ENCODE peak calls at places on chromosomes 6 and 20, in eight cellular contexts. One of them, this sample, is unnamed.

GRCh38 chr6:11592289-11592906 is 54.8 kb downstream of the TMEM170B start:
- DNase-seq in GM10248: no peak
- DNase-seq in HCT116: no peak
- DNase-seq in foreskin fibroblast: peak
- DNase-seq in glutamatergic neuron: no peak
- DNase-seq in cardiac fibroblast: peak
- DNase-seq in breast epithelium: no peak
- DNase-seq in fibroblast of mammary gland: peak
- DNase-seq in this sample: no peak

GRCh38 chr20:17571153-17571527 is 1.3 kb downstream of the DSTN start:
- DNase-seq in glutamatergic neuron: no peak
- DNase-seq in breast epithelium: no peak
- DNase-seq in GM10248: peak
- DNase-seq in HCT116: no peak
- DNase-seq in foreskin fibroblast: peak
- DNase-seq in cardiac fibroblast: no peak
- DNase-seq in fibroblast of mammary gland: no peak
- DNase-seq in this sample: no peak

GRCh38 chr6:16273266-16273665 is 34.9 kb downstream of the GMPR start:
- DNase-seq in GM10248: no peak
- DNase-seq in cardiac fibroblast: peak
- DNase-seq in foreskin fibroblast: peak
- DNase-seq in breast epithelium: no peak
- DNase-seq in glutamatergic neuron: no peak
- DNase-seq in fibroblast of mammary gland: peak
- DNase-seq in HCT116: no peak
- DNase-seq in this sample: no peak

GRCh38 chr6:48611332-48611731 is 500.3 kb upstream of the PTCHD4 start:
- DNase-seq in fibroblast of mammary gland: peak
- DNase-seq in glutamatergic neuron: no peak
- DNase-seq in foreskin fibroblast: peak
- DNase-seq in GM10248: no peak
- DNase-seq in HCT116: no peak
- DNase-seq in cardiac fibroblast: peak
- DNase-seq in breast epithelium: no peak
- DNase-seq in this sample: no peak

GRCh38 chr6:147752686-147753418 is 244.4 kb downstream of the SAMD5 start:
- DNase-seq in glutamatergic neuron: no peak
- DNase-seq in GM10248: no peak
- DNase-seq in breast epithelium: no peak
- DNase-seq in cardiac fibroblast: no peak
- DNase-seq in foreskin fibroblast: no peak
- DNase-seq in HCT116: no peak
- DNase-seq in fibroblast of mammary gland: no peak
- DNase-seq in this sample: no peak

GRCh38 chr20:64027981-64028685 is 7.8 kb upstream of the C20orf204 start:
- DNase-seq in GM10248: no peak
- DNase-seq in fibroblast of mammary gland: no peak
- DNase-seq in breast epithelium: no peak
- DNase-seq in glutamatergic neuron: no peak
- DNase-seq in HCT116: no peak
- DNase-seq in cardiac fibroblast: no peak
- DNase-seq in foreskin fibroblast: no peak
- DNase-seq in this sample: no peak

GRCh38 chr6:142942238-142942637 is 2.7 kb downstream of the HIVEP2 start:
- DNase-seq in glutamatergic neuron: no peak
- DNase-seq in GM10248: no peak
- DNase-seq in foreskin fibroblast: no peak
- DNase-seq in cardiac fibroblast: no peak
- DNase-seq in breast epithelium: no peak
- DNase-seq in HCT116: no peak
- DNase-seq in fibroblast of mammary gland: no peak
- DNase-seq in this sample: no peak

GRCh38 chr20:31237763-31238162 is 19.7 kb upstream of the DEFB115 start:
- DNase-seq in GM10248: no peak
- DNase-seq in breast epithelium: no peak
- DNase-seq in glutamatergic neuron: no peak
- DNase-seq in fibroblast of mammary gland: no peak
- DNase-seq in foreskin fibroblast: no peak
- DNase-seq in cardiac fibroblast: no peak
- DNase-seq in HCT116: no peak
- DNase-seq in this sample: no peak

GRCh38 chr6:21997414-21998037 is 299.3 kb downstream of the PRL start:
- DNase-seq in foreskin fibroblast: no peak
- DNase-seq in glutamatergic neuron: no peak
- DNase-seq in breast epithelium: no peak
- DNase-seq in fibroblast of mammary gland: no peak
- DNase-seq in GM10248: no peak
- DNase-seq in cardiac fibroblast: no peak
- DNase-seq in HCT116: no peak
- DNase-seq in this sample: no peak

GRCh38 chr20:896626-897025 is 19.5 kb downstream of the ANGPT4 start:
- DNase-seq in fibroblast of mammary gland: no peak
- DNase-seq in foreskin fibroblast: no peak
- DNase-seq in glutamatergic neuron: no peak
- DNase-seq in breast epithelium: no peak
- DNase-seq in HCT116: no peak
- DNase-seq in GM10248: no peak
- DNase-seq in cardiac fibroblast: peak
- DNase-seq in this sample: no peak

GRCh38 chr6:27862396-27863061 is 49.7 kb downstream of the OR2B2 start:
- DNase-seq in HCT116: no peak
- DNase-seq in glutamatergic neuron: no peak
- DNase-seq in foreskin fibroblast: peak
- DNase-seq in cardiac fibroblast: peak
- DNase-seq in fibroblast of mammary gland: no peak
- DNase-seq in GM10248: no peak
- DNase-seq in breast epithelium: no peak
- DNase-seq in this sample: no peak

GRCh38 chr20:11158589-11158988 is 484.8 kb upstream of the JAG1 start:
- DNase-seq in fibroblast of mammary gland: no peak
- DNase-seq in HCT116: no peak
- DNase-seq in cardiac fibroblast: no peak
- DNase-seq in GM10248: no peak
- DNase-seq in breast epithelium: no peak
- DNase-seq in foreskin fibroblast: no peak
- DNase-seq in glutamatergic neuron: no peak
- DNase-seq in this sample: no peak

GRCh38 chr6:12483712-12484111 is 193.6 kb downstream of the EDN1 start:
- DNase-seq in glutamatergic neuron: no peak
- DNase-seq in cardiac fibroblast: peak
- DNase-seq in fibroblast of mammary gland: peak
- DNase-seq in GM10248: peak
- DNase-seq in foreskin fibroblast: peak
- DNase-seq in breast epithelium: no peak
- DNase-seq in HCT116: peak
- DNase-seq in this sample: no peak

GRCh38 chr20:50602432-50603088 is 88.8 kb downstream of the RIPOR3 start:
- DNase-seq in cardiac fibroblast: no peak
- DNase-seq in breast epithelium: no peak
- DNase-seq in GM10248: no peak
- DNase-seq in HCT116: no peak
- DNase-seq in foreskin fibroblast: no peak
- DNase-seq in glutamatergic neuron: no peak
- DNase-seq in fibroblast of mammary gland: no peak
- DNase-seq in this sample: no peak

GRCh38 chr6:160167547-160168391 is 46.2 kb downstream of the SLC22A1 start:
- DNase-seq in HCT116: no peak
- DNase-seq in glutamatergic neuron: no peak
- DNase-seq in foreskin fibroblast: no peak
- DNase-seq in breast epithelium: no peak
- DNase-seq in cardiac fibroblast: no peak
- DNase-seq in fibroblast of mammary gland: no peak
- DNase-seq in GM10248: no peak
- DNase-seq in this sample: no peak

GRCh38 chr6:490251-491037 is 98.9 kb downstream of the IRF4 start:
- DNase-seq in fibroblast of mammary gland: no peak
- DNase-seq in glutamatergic neuron: no peak
- DNase-seq in cardiac fibroblast: no peak
- DNase-seq in foreskin fibroblast: no peak
- DNase-seq in GM10248: peak
- DNase-seq in breast epithelium: no peak
- DNase-seq in HCT116: no peak
- DNase-seq in this sample: no peak

GRCh38 chr6:50699086-50699886 is 14.0 kb upstream of the TFAP2D start:
- DNase-seq in cardiac fibroblast: peak
- DNase-seq in HCT116: no peak
- DNase-seq in breast epithelium: no peak
- DNase-seq in foreskin fibroblast: no peak
- DNase-seq in fibroblast of mammary gland: peak
- DNase-seq in GM10248: no peak
- DNase-seq in glutamatergic neuron: no peak
- DNase-seq in this sample: no peak

GRCh38 chr6:149463781-149464180 is 21.0 kb downstream of the ZC3H12D start:
- DNase-seq in HCT116: no peak
- DNase-seq in fibroblast of mammary gland: no peak
- DNase-seq in glutamatergic neuron: no peak
- DNase-seq in cardiac fibroblast: no peak
- DNase-seq in GM10248: no peak
- DNase-seq in foreskin fibroblast: peak
- DNase-seq in breast epithelium: no peak
- DNase-seq in this sample: no peak

GRCh38 chr20:49268600-49269365 is 9.1 kb downstream of the ZNFX1 start:
- DNase-seq in glutamatergic neuron: no peak
- DNase-seq in HCT116: no peak
- DNase-seq in GM10248: no peak
- DNase-seq in foreskin fibroblast: peak
- DNase-seq in breast epithelium: no peak
- DNase-seq in cardiac fibroblast: peak
- DNase-seq in fibroblast of mammary gland: peak
- DNase-seq in this sample: no peak

GRCh38 chr6:75203721-75204120 is 2.1 kb downstream of the COL12A1 start:
- DNase-seq in cardiac fibroblast: peak
- DNase-seq in glutamatergic neuron: no peak
- DNase-seq in breast epithelium: no peak
- DNase-seq in HCT116: no peak
- DNase-seq in GM10248: no peak
- DNase-seq in foreskin fibroblast: peak
- DNase-seq in fibroblast of mammary gland: peak
- DNase-seq in this sample: no peak

GRCh38 chr6:75199856-75200255 is 6.0 kb downstream of the COL12A1 start:
- DNase-seq in glutamatergic neuron: no peak
- DNase-seq in foreskin fibroblast: no peak
- DNase-seq in breast epithelium: no peak
- DNase-seq in fibroblast of mammary gland: peak
- DNase-seq in cardiac fibroblast: peak
- DNase-seq in GM10248: no peak
- DNase-seq in HCT116: no peak
- DNase-seq in this sample: no peak

GRCh38 chr6:75201076-75201475 is 4.8 kb downstream of the COL12A1 start:
- DNase-seq in GM10248: no peak
- DNase-seq in cardiac fibroblast: peak
- DNase-seq in fibroblast of mammary gland: no peak
- DNase-seq in foreskin fibroblast: no peak
- DNase-seq in glutamatergic neuron: no peak
- DNase-seq in breast epithelium: no peak
- DNase-seq in HCT116: no peak
- DNase-seq in this sample: no peak

GRCh38 chr6:75202676-75203131 is 3.1 kb downstream of the COL12A1 start:
- DNase-seq in GM10248: no peak
- DNase-seq in fibroblast of mammary gland: peak
- DNase-seq in cardiac fibroblast: peak
- DNase-seq in HCT116: no peak
- DNase-seq in foreskin fibroblast: no peak
- DNase-seq in breast epithelium: no peak
- DNase-seq in glutamatergic neuron: no peak
- DNase-seq in this sample: no peak

GRCh38 chr6:75201901-75202672 is 3.8 kb downstream of the COL12A1 start:
- DNase-seq in cardiac fibroblast: peak
- DNase-seq in breast epithelium: no peak
- DNase-seq in GM10248: peak
- DNase-seq in fibroblast of mammary gland: peak
- DNase-seq in glutamatergic neuron: peak
- DNase-seq in foreskin fibroblast: no peak
- DNase-seq in HCT116: no peak
- DNase-seq in this sample: peak
- TF ChIP-seq CTCF in cardiac fibroblast: no peak
- TF ChIP-seq CTCF in breast epithelium: no peak
- TF ChIP-seq CTCF in GM10248: no peak
- TF ChIP-seq CTCF in fibroblast of mammary gland: no peak
- TF ChIP-seq CTCF in glutamatergic neuron: no peak
- TF ChIP-seq CTCF in foreskin fibroblast: no peak
- TF ChIP-seq CTCF in HCT116: peak
- TF ChIP-seq CTCF in this sample: no peak

GRCh38 chr6:111666812-111667211 is 61.1 kb upstream of the TRAF3IP2 start:
- DNase-seq in glutamatergic neuron: no peak
- DNase-seq in HCT116: no peak
- DNase-seq in breast epithelium: no peak
- DNase-seq in cardiac fibroblast: peak
- DNase-seq in fibroblast of mammary gland: peak
- DNase-seq in GM10248: no peak
- DNase-seq in foreskin fibroblast: peak
- DNase-seq in this sample: no peak
- TF ChIP-seq CTCF in glutamatergic neuron: no peak
- TF ChIP-seq CTCF in HCT116: no peak
- TF ChIP-seq CTCF in breast epithelium: no peak
- TF ChIP-seq CTCF in cardiac fibroblast: no peak
- TF ChIP-seq CTCF in fibroblast of mammary gland: no peak
- TF ChIP-seq CTCF in GM10248: no peak
- TF ChIP-seq CTCF in foreskin fibroblast: no peak
- TF ChIP-seq CTCF in this sample: no peak

DNA sequence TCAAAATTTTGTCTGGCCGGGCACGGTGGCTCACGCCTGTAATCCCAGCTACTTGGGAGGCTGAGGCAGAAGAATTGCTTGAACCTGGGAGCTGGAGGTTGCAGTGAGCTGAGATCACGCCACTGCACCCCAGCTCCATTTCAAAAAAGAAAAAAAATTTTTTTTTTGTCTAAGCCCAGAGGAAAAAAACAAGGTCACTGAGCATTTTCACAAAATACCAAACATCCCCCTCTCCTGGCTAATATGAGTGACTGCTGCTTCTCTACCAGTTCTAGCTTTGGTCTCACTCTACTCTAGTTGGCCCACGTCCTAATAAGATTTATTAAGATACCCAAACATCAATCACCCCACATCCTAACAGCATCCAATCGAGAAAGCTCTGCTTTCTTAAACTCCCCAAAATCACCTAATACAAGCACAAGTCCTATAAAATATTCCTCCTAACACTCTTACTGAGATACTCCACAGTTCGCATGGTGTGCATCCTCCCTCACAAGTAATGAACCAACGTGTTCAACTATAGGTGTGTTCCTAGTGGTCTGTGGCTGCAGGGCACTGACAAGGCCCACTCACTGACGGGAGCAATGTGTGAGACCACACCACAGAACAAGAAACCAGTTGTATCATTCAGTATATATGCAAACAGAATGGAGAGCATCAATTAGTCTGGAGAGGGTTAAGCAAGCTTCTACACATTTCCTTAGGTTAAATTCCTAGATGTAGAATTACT is 64.2 kb downstream of the FKBP5 start:
- DNase-seq in cardiac fibroblast: no peak
- DNase-seq in foreskin fibroblast: peak
- DNase-seq in GM10248: no peak
- DNase-seq in HCT116: no peak
- DNase-seq in fibroblast of mammary gland: peak
- DNase-seq in breast epithelium: no peak
- DNase-seq in glutamatergic neuron: no peak
- DNase-seq in this sample: no peak
- TF ChIP-seq CTCF in cardiac fibroblast: peak
- TF ChIP-seq CTCF in foreskin fibroblast: peak
- TF ChIP-seq CTCF in GM10248: no peak
- TF ChIP-seq CTCF in HCT116: peak
- TF ChIP-seq CTCF in fibroblast of mammary gland: peak
- TF ChIP-seq CTCF in breast epithelium: no peak
- TF ChIP-seq CTCF in glutamatergic neuron: no peak
- TF ChIP-seq CTCF in this sample: peak

GRCh38 chr6:39303425-39304153 is 10.6 kb downstream of the KCNK17 start:
- DNase-seq in HCT116: no peak
- DNase-seq in fibroblast of mammary gland: no peak
- DNase-seq in glutamatergic neuron: no peak
- DNase-seq in GM10248: no peak
- DNase-seq in cardiac fibroblast: no peak
- DNase-seq in breast epithelium: no peak
- DNase-seq in foreskin fibroblast: no peak
- DNase-seq in this sample: no peak
- TF ChIP-seq CTCF in HCT116: no peak
- TF ChIP-seq CTCF in fibroblast of mammary gland: no peak
- TF ChIP-seq CTCF in glutamatergic neuron: peak
- TF ChIP-seq CTCF in GM10248: no peak
- TF ChIP-seq CTCF in cardiac fibroblast: no peak
- TF ChIP-seq CTCF in breast epithelium: no peak
- TF ChIP-seq CTCF in foreskin fibroblast: no peak
- TF ChIP-seq CTCF in this sample: no peak